ENCODE peak calls at places on chromosomes 16 and 17, in ten cellular contexts. L, U, S, X, Q, E, V, H, W and J are unnamed samples.

GRCh38 chr17:4440690-4441686 is 7.2 kb downstream of the SPNS3 start:
- DNase-seq in L (no peak), U (no peak), S (no peak), X (no peak), Q (no peak), E (no peak), V (no peak), H (no peak), W (no peak), J (no peak)

GRCh38 chr16:79395631-79396030 is 204.9 kb downstream of the MAF start:
- DNase-seq in L (no peak), U (no peak), S (no peak), X (no peak), Q (no peak), E (no peak), V (no peak), H (no peak), W (no peak), J (no peak)

GRCh38 chr16:55001931-55002330 is 71.3 kb downstream of the IRX5 start:
- DNase-seq in L (peak; percentile 49), U (no peak), S (peak; percentile 14), X (no peak), Q (no peak), E (no peak), V (no peak), H (no peak), W (no peak), J (no peak)

GRCh38 chr16:64654137-64654652 is 467.7 kb downstream of the CDH11 start:
- DNase-seq in L (peak; percentile 47), U (peak; percentile 31), S (peak; percentile 74), X (no peak), Q (no peak), E (no peak), V (no peak), H (no peak), W (no peak), J (no peak)

GRCh38 chr16:52574105-52574437 is 27.1 kb upstream of the TOX3 start:
- DNase-seq in L (no peak), U (no peak), S (no peak), X (no peak), Q (no peak), E (no peak), V (no peak), H (no peak), W (no peak), J (no peak)

GRCh38 chr16:25716186-25716585 is 24.4 kb downstream of the HS3ST4 start:
- DNase-seq in L (no peak), U (no peak), S (no peak), X (no peak), Q (no peak), E (no peak), V (no peak), H (no peak), W (peak; percentile 17), J (no peak)

GRCh38 chr17:73341350-73342056 is 29.7 kb upstream of the CDC42EP4 start:
- DNase-seq in L (no peak), U (no peak), S (no peak), X (no peak), Q (no peak), E (no peak), V (no peak), H (no peak), W (no peak), J (no peak)

GRCh38 chr16:68416057-68417046 is 32.0 kb downstream of the SMPD3 start:
- DNase-seq in L (no peak), U (no peak), S (no peak), X (no peak), Q (peak; percentile 85), E (peak; percentile 84), V (no peak), H (no peak), W (no peak), J (peak; percentile 58)

GRCh38 chr16:89364603-89365002 is 125.8 kb downstream of the ANKRD11 start:
- DNase-seq in L (no peak), U (no peak), S (no peak), X (peak; percentile 16), Q (no peak), E (no peak), V (no peak), H (no peak), W (no peak), J (no peak)

GRCh38 chr17:1122681-1123396 is 56.9 kb downstream of the ABR start:
- DNase-seq in L (peak; percentile 47), U (peak; percentile 42), S (peak; percentile 68), X (peak; percentile 90), Q (peak; percentile 46), E (peak; percentile 94), V (peak; percentile 91), H (peak; percentile 90), W (peak; percentile 78), J (no peak)

GRCh38 chr17:21042434-21043295 is at the start of gene USP22:
- DNase-seq in L (no peak), U (no peak), S (no peak), X (no peak), Q (no peak), E (no peak), V (no peak), H (no peak), W (peak; percentile 66), J (no peak)

GRCh38 chr16:12349950-12350842 is 373.7 kb downstream of the SNX29 start:
- DNase-seq in L (no peak), U (no peak), S (no peak), X (no peak), Q (no peak), E (no peak), V (no peak), H (no peak), W (no peak), J (no peak)

GRCh38 chr16:11361751-11362742 is 16.8 kb downstream of the RMI2 start:
- DNase-seq in L (no peak), U (no peak), S (no peak), X (no peak), Q (no peak), E (peak; percentile 41), V (no peak), H (no peak), W (no peak), J (peak; percentile 36)

GRCh38 chr17:20970329-20970728 is 72.5 kb downstream of the USP22 start:
- DNase-seq in L (no peak), U (no peak), S (no peak), X (no peak), Q (no peak), E (no peak), V (no peak), H (no peak), W (no peak), J (no peak)

GRCh38 chr17:8649157-8650118 is 18.9 kb upstream of the MYH10 start:
- DNase-seq in L (peak; percentile 99), U (peak; percentile 68), S (peak; percentile 61), X (no peak), Q (no peak), E (no peak), V (peak; percentile 75), H (no peak), W (no peak), J (no peak)

GRCh38 chr17:8647202-8647601 is 16.7 kb upstream of the MYH10 start:
- DNase-seq in L (no peak), U (no peak), S (no peak), X (no peak), Q (no peak), E (no peak), V (no peak), H (no peak), W (no peak), J (no peak)

GRCh38 chr17:8650119-8650499 is 19.6 kb upstream of the MYH10 start:
- DNase-seq in L (no peak), U (no peak), S (no peak), X (no peak), Q (no peak), E (no peak), V (no peak), H (no peak), W (no peak), J (no peak)

GRCh38 chr17:8654822-8655221 is 24.3 kb upstream of the MYH10 start:
- DNase-seq in L (no peak), U (no peak), S (no peak), X (no peak), Q (no peak), E (no peak), V (no peak), H (no peak), W (no peak), J (no peak)

GRCh38 chr17:8651013-8651412 is 20.5 kb upstream of the MYH10 start:
- DNase-seq in L (no peak), U (no peak), S (no peak), X (no peak), Q (no peak), E (no peak), V (no peak), H (no peak), W (no peak), J (no peak)
- TF ChIP-seq CTCF in L (no peak), U (peak; percentile 15), S (no peak), X (no peak), Q (no peak), E (no peak), V (no peak), H (no peak), W (no peak), J (peak; percentile 7)

GRCh38 chr17:11880714-11881113 is 116.6 kb downstream of the ZNF18 start:
- DNase-seq in L (no peak), U (peak; percentile 6), S (no peak), X (no peak), Q (no peak), E (peak; percentile 48), V (no peak), H (no peak), W (peak; percentile 48), J (no peak)
- TF ChIP-seq CTCF in L (no peak), U (peak; percentile 30), S (no peak), X (no peak), Q (peak; percentile 15), E (peak; percentile 16), V (no peak), H (no peak), W (peak; percentile 38), J (peak; percentile 68)

GRCh38 chr16:4597174-4597573 is 17.5 kb downstream of the UBALD1 start:
- DNase-seq in L (no peak), U (no peak), S (no peak), X (no peak), Q (no peak), E (no peak), V (no peak), H (no peak), W (no peak), J (no peak)
- TF ChIP-seq CTCF in L (no peak), U (no peak), S (no peak), X (no peak), Q (no peak), E (no peak), V (no peak), H (no peak), W (no peak), J (no peak)

GRCh38 chr17:81119223-81120148 is 45.8 kb upstream of the PVALEF start:
- DNase-seq in L (peak; percentile 84), U (peak; percentile 81), S (peak; percentile 91), X (peak; percentile 86), Q (peak; percentile 63), E (peak; percentile 60), V (peak; percentile 87), H (peak; percentile 71), W (peak; percentile 95), J (no peak)
- TF ChIP-seq CTCF in L (no peak), U (peak; percentile 12), S (peak; percentile 20), X (no peak), Q (no peak), E (no peak), V (no peak), H (no peak), W (peak; percentile 45), J (no peak)